ENCODE peak calls at places on chromosomes 2 and 18, in four cellular contexts. R, G, I and V are unnamed samples. For H3K36me3, the result is how much of the 10 kb centered on the place peaks cover.

GRCh38 chr2:163701399-163702195 is 34.2 kb downstream of the FIGN start:
- DNase-seq in G (no peak), R (no peak), I (no peak), V (no peak)

GRCh38 chr18:77131100-77131651 is 1.4 kb downstream of the MBP start:
- DNase-seq in I (no peak), G (peak), R (peak), V (no peak)

GRCh38 chr18:32040936-32041335 is 22.3 kb downstream of the RNF125 start:
- DNase-seq in G (no peak), I (no peak), R (no peak), V (no peak)

GRCh38 chr2:35501076-35501475 is 854.5 kb upstream of the CRIM1 start:
- DNase-seq in I (peak), R (no peak), G (peak), V (no peak)

GRCh38 chr18:58900015-58900649 is 35.5 kb downstream of the ZNF532 start:
- DNase-seq in G (no peak), I (no peak), R (no peak), V (no peak)

GRCh38 chr18:62979172-62979571 is 263.8 kb downstream of the PHLPP1 start:
- DNase-seq in I (peak), G (peak), R (no peak), V (peak)

GRCh38 chr2:59236723-59237122 is 995.6 kb upstream of the FANCL start:
- DNase-seq in R (no peak), I (peak), G (no peak), V (no peak)

GRCh38 chr18:60292186-60292585 is 80.4 kb downstream of the MC4R start:
- DNase-seq in R (no peak), G (no peak), I (no peak), V (no peak)

GRCh38 chr2:143807677-143808076 is 678.5 kb downstream of the ARHGAP15 start:
- DNase-seq in G (no peak), R (no peak), I (no peak), V (no peak)

GRCh38 chr2:16162491-16163040 is 222.2 kb downstream of the MYCN start:
- DNase-seq in R (no peak), G (no peak), I (no peak), V (no peak)

GRCh38 chr2:238642973-238643372 is 204.9 kb upstream of the TWIST2 start:
- DNase-seq in I (no peak), G (no peak), R (no peak), V (no peak)

GRCh38 chr2:122063716-122064115 is 308.3 kb downstream of the TSN start:
- DNase-seq in I (no peak), R (no peak), G (peak), V (peak)

GRCh38 chr2:3314626-3315025 is 63.0 kb downstream of the EIPR1 start:
- DNase-seq in G (no peak), R (no peak), I (no peak), V (no peak)

GRCh38 chr18:79518683-79519128 is 123.0 kb downstream of the NFATC1 start:
- DNase-seq in I (no peak), R (no peak), G (no peak), V (no peak)

GRCh38 chr2:113225505-113226259 is 51.9 kb downstream of the PSD4 start:
- DNase-seq in R (no peak), I (no peak), G (peak), V (no peak)

GRCh38 chr2:61658841-61659780 is 121.0 kb upstream of the XPO1 start:
- DNase-seq in G (peak), R (peak), I (peak), V (no peak)

GRCh38 chr18:8800445-8800844 is 95.1 kb downstream of the MTCL1 start:
- DNase-seq in G (peak), R (no peak), I (peak), V (peak)

GRCh38 chr2:213723051-213723560 is 438.8 kb downstream of the SPAG16 start:
- DNase-seq in G (no peak), R (no peak), I (no peak), V (no peak)

GRCh38 chr18:34771958-34772357 is 61.9 kb downstream of the DTNA start:
- DNase-seq in I (no peak), R (no peak), G (no peak), V (no peak)

GRCh38 chr2:31384771-31385276 is 29.7 kb downstream of the XDH start:
- DNase-seq in I (peak), R (no peak), G (peak), V (peak)

GRCh38 chr18:8791171-8791651 is 85.9 kb downstream of the MTCL1 start:
- DNase-seq in I (peak), G (no peak), R (no peak), V (no peak)

GRCh38 chr2:64036343-64036742 is 17.1 kb upstream of the VPS54 start:
- DNase-seq in R (no peak), I (peak), G (peak), V (no peak)

GRCh38 chr2:84481702-84482101 is 22.6 kb upstream of the SUCLG1 start:
- DNase-seq in G (peak), I (peak), R (no peak), V (no peak)

GRCh38 chr2:102489646-102490045 is 16.6 kb downstream of the SLC9A4 start:
- DNase-seq in R (no peak), I (no peak), G (no peak), V (no peak)

GRCh38 chr2:98778741-98779483 is 48.0 kb upstream of the MGAT4A start:
- DNase-seq in R (no peak), I (no peak), G (no peak), V (no peak)

GRCh38 chr18:77658309-77658681 is 408.6 kb downstream of the GALR1 start:
- DNase-seq in I (no peak), G (no peak), R (no peak), V (no peak)

GRCh38 chr2:10057231-10058107 is 14.1 kb downstream of the KLF11 start:
- DNase-seq in I (peak), G (peak), R (no peak), V (peak)

GRCh38 chr2:101779652-101780051 is 82.1 kb downstream of the MAP4K4 start:
- DNase-seq in I (no peak), G (no peak), R (no peak), V (no peak)

GRCh38 chr18:48676756-48677368 is 138.0 kb downstream of the CTIF start:
- DNase-seq in G (peak), I (peak), R (peak), V (peak)

GRCh38 chr2:237060518-237061312 is 25.0 kb upstream of the COPS8 start:
- DNase-seq in R (peak), G (peak), I (peak), V (peak)

GRCh38 chr18:5628512-5629255 is 84.9 kb upstream of the EPB41L3 start:
- DNase-seq in I (no peak), R (no peak), G (peak), V (peak)

GRCh38 chr2:41950440-41950960 is 97.3 kb upstream of the PKDCC start:
- DNase-seq in R (no peak), G (no peak), I (no peak), V (no peak)

GRCh38 chr2:118728984-118729383 is 118.5 kb downstream of the EN1 start:
- DNase-seq in G (no peak), R (no peak), I (no peak), V (no peak)

GRCh38 chr2:199147216-199147615 is 310.5 kb downstream of the SATB2 start:
- DNase-seq in G (no peak), I (no peak), R (no peak), V (no peak)

GRCh38 chr18:50560681-50561629 is 1.1 kb downstream of the MAPK4 start:
- DNase-seq in G (no peak), I (no peak), R (no peak), V (no peak)

GRCh38 chr2:226699321-226699720 is 100.3 kb downstream of the IRS1 start:
- DNase-seq in I (no peak), G (peak), R (no peak), V (peak)

GRCh38 chr2:41698787-41699422 is 348.9 kb upstream of the PKDCC start:
- DNase-seq in G (peak), I (no peak), R (peak), V (no peak)

GRCh38 chr18:10559566-10560456 is 34.0 kb downstream of the NAPG start:
- DNase-seq in I (no peak), R (peak), G (no peak), V (no peak)
- H3K4me3 ChIP-seq in I (peak), R (peak), G (peak), V (no peak)

DNA sequence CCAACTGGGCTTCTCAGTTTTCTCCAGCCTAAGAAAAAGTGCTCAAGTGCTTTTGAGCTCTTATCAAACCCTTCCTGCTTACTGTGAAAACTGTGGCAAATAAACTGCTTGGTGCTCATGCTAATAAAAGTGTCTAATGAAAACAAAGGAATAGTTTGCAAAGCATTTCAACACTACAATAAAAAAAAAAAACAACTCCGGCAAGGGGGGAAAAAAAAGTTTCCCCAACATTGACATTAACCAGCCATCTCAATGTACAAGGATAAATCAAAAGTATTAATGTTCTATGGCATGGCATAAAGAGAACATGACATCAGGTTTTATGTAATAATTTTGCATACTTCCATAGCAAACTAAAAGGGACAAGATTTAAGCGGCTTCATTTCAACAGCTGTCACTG is 14.7 kb upstream of the STPG4 start:
- DNase-seq in I (no peak), R (no peak), G (no peak), V (no peak)
- H3K36me3 ChIP-seq in I (under half), R (half or more), G (under half), V (half or more)

GRCh38 chr18:55402731-55403405 is 185.1 kb downstream of the TCF4 start:
- DNase-seq in G (peak), R (no peak), I (no peak), V (no peak)

GRCh38 chr18:55401638-55402191 is 186.3 kb downstream of the TCF4 start:
- DNase-seq in I (no peak), G (peak), R (no peak), V (peak)

GRCh38 chr18:55398858-55399257 is 189.1 kb downstream of the TCF4 start:
- DNase-seq in I (no peak), R (no peak), G (no peak), V (no peak)

GRCh38 chr18:55401275-55401620 is 186.7 kb downstream of the TCF4 start:
- DNase-seq in G (peak), I (no peak), R (no peak), V (no peak)

GRCh38 chr18:55400590-55401274 is 187.3 kb downstream of the TCF4 start:
- DNase-seq in I (no peak), G (peak), R (no peak), V (no peak)
- H3K4me3 ChIP-seq in I (no peak), G (peak), R (no peak), V (peak)

GRCh38 chr2:96801464-96802280 is 14.4 kb upstream of the CNNM3 start:
- DNase-seq in R (no peak), G (no peak), I (no peak), V (no peak)
- H3K36me3 ChIP-seq in R (under half), G (under half), I (under half), V (under half)

DNA sequence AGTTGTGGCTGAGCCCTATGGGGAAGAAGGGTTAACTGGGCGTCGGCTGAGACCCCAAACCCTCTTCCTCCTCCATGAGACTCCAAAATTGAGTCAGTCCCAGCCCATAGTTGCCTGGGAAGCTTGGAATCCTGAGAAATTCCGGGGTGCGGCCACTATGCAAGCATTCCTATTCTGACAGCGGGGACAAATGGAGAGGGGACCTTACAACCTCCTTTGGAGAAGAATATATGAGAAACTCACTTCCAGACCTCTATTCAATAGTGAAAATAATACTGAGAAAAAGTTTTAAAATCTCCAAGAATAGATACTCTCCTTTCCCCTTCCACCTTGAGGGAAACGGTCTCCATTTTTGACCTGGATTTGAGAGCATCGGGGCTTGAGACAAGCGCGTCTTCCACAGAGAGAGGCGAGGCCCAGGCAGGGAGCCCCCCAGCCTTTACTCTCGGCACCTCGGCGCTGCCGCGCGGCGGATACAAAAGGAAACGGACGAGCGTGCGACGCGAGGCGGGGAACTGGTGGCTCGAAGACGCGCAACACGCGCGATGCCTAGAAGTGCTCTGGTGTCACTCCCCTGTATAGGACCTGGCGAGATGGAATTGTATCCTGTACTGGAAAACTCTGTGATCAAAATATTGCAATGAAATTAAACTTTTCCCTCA is 11.1 kb downstream of the NR4A2 start:
- DNase-seq in R (no peak), G (no peak), I (no peak), V (peak)
- H3K4me3 ChIP-seq in R (no peak), G (peak), I (peak), V (peak)

GRCh38 chr2:12302140-12302539 is 414.6 kb upstream of the TRIB2 start:
- DNase-seq in G (no peak), I (no peak), R (no peak), V (no peak)

GRCh38 chr2:12300927-12301326 is 415.8 kb upstream of the TRIB2 start:
- DNase-seq in G (peak), R (no peak), I (no peak), V (peak)

GRCh38 chr2:12302691-12303090 is 414.0 kb upstream of the TRIB2 start:
- DNase-seq in R (no peak), G (no peak), I (no peak), V (no peak)

GRCh38 chr2:12304494-12305228 is 412.1 kb upstream of the TRIB2 start:
- DNase-seq in G (peak), R (no peak), I (no peak), V (no peak)

DNA sequence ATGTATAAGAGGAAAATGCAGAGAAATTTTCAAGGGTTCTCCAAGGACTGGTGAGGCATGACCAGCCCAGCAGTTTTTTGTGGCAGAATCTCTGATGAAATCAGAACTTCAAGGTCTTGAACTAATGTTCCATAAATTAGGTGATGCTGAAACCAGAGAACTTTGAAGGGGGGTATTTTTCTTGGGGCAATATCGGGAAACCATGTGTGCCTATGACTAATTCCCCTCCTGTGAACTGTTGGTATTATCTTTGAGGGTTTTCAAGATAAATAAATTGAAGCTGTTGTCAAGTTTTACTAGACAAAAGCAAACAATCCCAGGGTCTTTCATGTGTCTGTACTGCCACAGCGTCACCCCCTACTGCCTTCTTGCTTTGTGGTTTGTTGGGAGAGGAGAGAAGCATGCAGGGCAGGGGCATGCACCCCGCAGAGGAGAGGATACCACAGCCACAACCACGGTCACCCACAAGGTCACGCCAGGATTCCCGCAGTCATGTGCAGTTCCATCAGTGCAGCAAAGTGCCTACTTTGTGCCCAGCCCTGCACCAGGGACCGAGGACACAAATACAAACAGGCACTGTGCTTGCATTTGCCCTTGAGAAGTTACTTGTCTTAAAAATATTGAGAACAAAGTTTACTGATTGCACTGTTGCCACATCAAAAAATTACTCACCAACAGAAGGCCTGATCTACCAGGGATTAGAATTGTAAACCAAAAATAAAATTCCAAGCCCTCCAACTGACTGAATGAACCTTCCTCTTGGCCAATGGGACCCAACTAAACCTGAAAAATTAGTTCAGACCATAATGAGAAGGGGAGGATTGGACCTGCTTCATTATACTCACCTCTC is 413.3 kb upstream of the TRIB2 start:
- DNase-seq in I (peak), R (no peak), G (peak), V (peak)
- H3K36me3 ChIP-seq in I (under half), R (under half), G (under half), V (under half)

GRCh38 chr18:52002600-52002999 is 337.4 kb upstream of the DCC start:
- DNase-seq in G (no peak), I (no peak), R (no peak), V (no peak)

GRCh38 chr18:52007109-52007508 is 332.9 kb upstream of the DCC start:
- DNase-seq in G (no peak), I (no peak), R (no peak), V (no peak)

GRCh38 chr18:52009958-52010357 is 330.0 kb upstream of the DCC start:
- DNase-seq in R (no peak), I (no peak), G (no peak), V (no peak)

DNA sequence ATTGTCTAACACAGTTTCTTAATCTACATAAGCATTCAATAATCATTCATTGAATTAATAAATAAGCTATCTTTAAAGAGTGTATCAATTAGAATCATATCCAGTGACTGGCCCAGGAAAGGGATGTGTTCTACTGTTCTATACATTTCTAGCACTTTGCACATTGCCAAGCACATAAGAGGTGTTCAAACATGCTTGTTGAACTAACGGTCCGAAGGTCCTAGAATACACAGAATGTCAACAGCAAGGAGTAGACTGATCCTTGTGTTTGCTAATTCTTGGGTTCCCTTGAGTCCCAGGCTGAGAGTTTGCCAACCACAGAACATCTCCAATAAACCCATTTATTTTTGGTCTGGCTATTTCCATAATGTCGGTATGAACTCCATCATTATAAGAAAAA is 331.7 kb upstream of the DCC start:
- DNase-seq in G (no peak), I (no peak), R (no peak), V (no peak)
- H3K4me3 ChIP-seq in G (no peak), I (no peak), R (no peak), V (no peak)

GRCh38 chr2:158676295-158676694 is 118.8 kb upstream of the DAPL1 start:
- DNase-seq in G (no peak), I (no peak), R (no peak), V (no peak)

GRCh38 chr2:158681816-158682215 is 113.3 kb upstream of the DAPL1 start:
- DNase-seq in I (no peak), R (no peak), G (no peak), V (no peak)

GRCh38 chr2:158671381-158672245 is 123.5 kb upstream of the DAPL1 start:
- DNase-seq in R (no peak), G (no peak), I (no peak), V (no peak)

DNA sequence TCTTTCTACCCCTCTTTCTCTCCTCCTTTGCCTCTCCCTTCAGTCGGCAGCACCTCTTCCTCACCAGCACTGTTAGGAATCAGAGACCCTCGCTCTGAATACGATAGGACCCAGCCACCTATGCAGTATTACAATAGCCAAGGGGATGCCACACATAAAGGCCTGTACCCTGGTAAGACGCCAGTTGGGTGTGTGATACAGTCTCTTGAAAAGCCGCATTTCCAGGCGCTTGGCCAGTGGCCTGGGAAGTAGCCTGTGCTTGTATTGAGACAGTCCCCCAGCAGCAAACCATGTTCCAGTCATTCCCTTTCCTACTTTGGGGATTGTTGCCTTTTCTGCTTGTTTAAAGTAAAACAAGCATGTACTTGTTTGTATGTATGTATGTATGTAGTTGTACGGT is 118.4 kb upstream of the DAPL1 start:
- DNase-seq in R (no peak), I (no peak), G (no peak), V (no peak)
- H3K36me3 ChIP-seq in R (under half), I (under half), G (under half), V (under half)